ENCODE peak calls at places on chromosomes 11 and 22, in eight cellular contexts. I is GM10248, V is ascending aorta, G is progenitor cell of endocrine pancreas, M is neural crest cell, Y is H9, F is bronchial epithelial cell, Q is colonic mucosa. P is an unnamed sample.

GRCh38 chr11:569273-569885 is 6.9 kb upstream of the PHRF1 start:
- DNase-seq in Y (no peak), Q (no peak), G (no peak), V (no peak), I (no peak), M (no peak), F (no peak), P (no peak)

GRCh38 chr22:46587492-46588278 is 32.5 kb upstream of the GRAMD4 start:
- DNase-seq in F (no peak), Y (peak; percentile 28), Q (peak; percentile 82), I (peak; percentile 85), M (no peak), G (no peak), V (no peak), P (no peak)

GRCh38 chr11:119479685-119480275 is 56.8 kb upstream of the THY1 start:
- DNase-seq in Y (peak; percentile 74), V (peak; percentile 38), G (no peak), I (no peak), F (peak; percentile 25), Q (no peak), M (no peak), P (no peak)

GRCh38 chr11:96051820-96052219 is 127.9 kb upstream of the MTMR2 start:
- DNase-seq in G (no peak), Y (no peak), M (no peak), I (peak; percentile 46), Q (no peak), F (peak; percentile 21), V (no peak), P (no peak)

GRCh38 chr22:37196539-37197450 is 8.7 kb upstream of the C1QTNF6 start:
- DNase-seq in V (peak; percentile 90), G (no peak), F (peak; percentile 72), M (no peak), Y (no peak), I (no peak), Q (peak; percentile 93), P (peak; percentile 64)

GRCh38 chr11:1839924-1840779 is 1.4 kb downstream of the TNNI2 start:
- DNase-seq in I (peak; percentile 80), V (no peak), F (no peak), Y (no peak), G (no peak), M (no peak), Q (peak; percentile 54), P (no peak)

GRCh38 chr11:94960488-94960887 is 12.9 kb downstream of the CWC15 start:
- DNase-seq in V (no peak), Y (no peak), Q (no peak), F (no peak), I (no peak), G (no peak), M (no peak), P (no peak)

GRCh38 chr11:131033151-131033651 is 116.9 kb upstream of the SNX19 start:
- DNase-seq in M (no peak), I (no peak), Q (no peak), F (peak; percentile 99), G (no peak), V (no peak), Y (peak; percentile 69), P (peak; percentile 63)

GRCh38 chr11:1237128-1237580 is 14.3 kb downstream of the MUC5B start:
- DNase-seq in I (no peak), F (no peak), Q (peak; percentile 89), M (no peak), V (no peak), Y (no peak), G (no peak), P (peak; percentile 77)

DNA sequence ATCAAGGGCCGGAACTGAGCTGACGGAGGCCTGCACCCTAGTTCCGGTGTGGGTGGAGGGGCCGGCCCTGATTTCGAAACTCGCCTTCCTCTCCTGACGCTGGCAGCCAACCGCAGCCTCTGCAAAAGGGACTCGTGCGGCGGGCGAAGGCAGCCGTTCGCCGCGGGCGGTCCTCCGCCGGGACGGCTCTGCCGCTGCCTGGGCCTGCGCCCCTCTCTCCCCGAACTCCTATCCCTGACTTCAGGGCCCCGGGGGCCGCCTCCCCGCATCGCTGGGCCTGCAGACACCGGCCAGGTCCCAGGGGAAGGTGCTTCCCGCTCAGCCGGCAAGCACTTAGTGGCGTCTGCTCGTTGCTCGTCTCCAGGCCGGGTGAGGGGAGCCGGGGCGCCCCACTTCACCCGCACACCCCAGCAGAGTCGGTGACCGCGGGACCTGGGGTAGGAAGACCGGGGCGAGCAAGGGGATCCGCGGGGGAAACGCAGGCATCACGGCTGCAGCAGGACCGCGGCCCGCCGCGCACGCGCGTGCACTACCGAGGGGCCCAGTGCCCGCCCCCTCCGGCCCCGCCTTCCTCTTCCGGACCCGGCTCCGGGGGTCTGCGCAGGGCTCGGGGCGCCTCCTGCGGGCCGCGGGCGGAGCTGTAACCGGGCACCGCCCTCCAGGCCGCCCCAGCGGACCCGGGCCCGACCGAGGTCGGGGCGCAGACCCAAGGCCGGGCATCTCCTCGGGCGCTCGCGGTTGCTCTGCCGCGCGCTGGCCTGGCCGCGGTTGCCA is 464 bp upstream of the ANKRD13D start:
- DNase-seq in V (peak; percentile 95), Q (peak; percentile 87), G (peak; percentile 85), F (peak; percentile 77), I (peak; percentile 91), Y (peak; percentile 88), M (peak; percentile 84), P (peak; percentile 84)
- TF ChIP-seq CTCF in V (peak; percentile 44), Q (no peak), G (peak; percentile 61), F (no peak), I (peak; percentile 47), Y (peak; percentile 57), M (peak; percentile 52), P (no peak)

GRCh38 chr11:113694390-113694789 is 11.7 kb downstream of the TMPRSS5 start:
- DNase-seq in M (no peak), G (no peak), Q (no peak), V (no peak), I (no peak), Y (no peak), F (no peak), P (no peak)

GRCh38 chr11:113695207-113695606 is 10.9 kb downstream of the TMPRSS5 start:
- DNase-seq in V (no peak), G (no peak), I (no peak), M (no peak), Q (no peak), Y (no peak), F (no peak), P (no peak)

GRCh38 chr11:113689711-113690618 is 16.1 kb downstream of the TMPRSS5 start:
- DNase-seq in I (no peak), Y (no peak), F (no peak), M (no peak), G (no peak), Q (no peak), V (no peak), P (peak; percentile 63)

GRCh38 chr11:113693030-113693429 is 13.1 kb downstream of the TMPRSS5 start:
- DNase-seq in Y (no peak), G (no peak), F (no peak), V (no peak), Q (no peak), M (no peak), I (no peak), P (no peak)

DNA sequence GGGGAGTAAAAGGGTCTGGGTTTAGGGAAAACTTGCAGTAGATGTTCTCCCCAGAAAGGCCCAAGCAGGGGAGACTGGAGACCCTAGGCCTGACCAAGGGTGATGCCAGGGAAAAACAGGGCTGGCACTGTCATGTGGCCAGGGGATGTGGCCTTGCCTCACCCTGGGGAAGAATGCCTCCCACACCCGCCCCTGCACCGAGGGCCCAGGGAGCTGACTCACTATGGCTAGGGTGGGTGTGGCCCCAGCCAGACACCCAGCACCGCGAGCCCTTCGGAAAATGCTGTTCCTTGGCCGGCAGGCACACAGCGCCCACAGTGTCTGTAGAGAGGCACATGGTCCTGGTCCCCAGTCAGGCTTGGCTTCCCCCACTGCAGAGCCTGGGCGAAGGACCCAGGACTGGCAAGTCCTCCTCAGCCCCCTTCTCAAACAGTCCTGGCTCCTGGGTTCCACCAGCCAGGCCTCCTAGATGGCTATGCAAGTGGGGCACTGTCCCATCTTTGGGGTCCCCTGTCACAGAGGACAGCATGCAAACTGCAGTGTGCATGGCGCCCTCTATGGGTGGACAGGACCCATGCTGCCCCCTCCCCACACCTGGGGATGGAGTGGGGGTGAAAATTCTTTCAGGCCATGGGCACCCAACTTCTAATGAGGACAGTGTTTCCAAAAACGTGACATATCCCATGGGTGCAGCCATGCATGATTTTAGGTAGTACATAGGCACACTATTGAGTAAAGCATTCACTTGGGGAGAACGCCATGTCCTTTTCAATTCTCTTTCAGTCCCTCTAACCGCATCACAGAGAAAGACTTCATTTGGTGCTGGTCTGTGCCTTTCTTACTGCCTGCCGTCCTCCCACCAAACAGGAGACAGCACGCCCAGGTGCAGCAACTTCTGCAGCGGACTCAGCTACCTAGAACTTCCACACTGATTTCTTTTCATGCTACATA is 15.2 kb downstream of the TMPRSS5 start:
- DNase-seq in V (peak; percentile 70), F (peak; percentile 76), Q (peak; percentile 73), M (peak; percentile 24), Y (peak; percentile 76), G (no peak), I (peak; percentile 44), P (peak; percentile 93)
- TF ChIP-seq CTCF in V (peak; percentile 15), F (no peak), Q (peak; percentile 27), M (peak; percentile 57), Y (peak; percentile 97), G (peak; percentile 52), I (peak; percentile 55), P (peak; percentile 89)

GRCh38 chr22:45317551-45318167 is 7.9 kb downstream of the FAM118A start:
- DNase-seq in V (peak; percentile 93), Y (peak; percentile 63), Q (peak; percentile 75), M (no peak), G (no peak), F (peak; percentile 46), I (no peak), P (peak; percentile 45)
- TF ChIP-seq CTCF in V (peak; percentile 85), Y (peak; percentile 46), Q (peak; percentile 41), M (peak; percentile 36), G (no peak), F (peak; percentile 51), I (no peak), P (peak; percentile 20)

GRCh38 chr22:48972979-48973693 is 854.5 kb downstream of the BRD1 start:
- DNase-seq in I (no peak), Q (no peak), G (no peak), M (no peak), V (peak; percentile 39), Y (no peak), F (no peak), P (no peak)

GRCh38 chr22:48973694-48974041 is 854.0 kb downstream of the BRD1 start:
- DNase-seq in V (no peak), M (no peak), Y (no peak), Q (no peak), I (no peak), G (no peak), F (no peak), P (no peak)

GRCh38 chr22:48968201-48968959 is 859.3 kb downstream of the BRD1 start:
- DNase-seq in Q (peak; percentile 13), I (no peak), V (peak; percentile 39), F (peak; percentile 1), G (peak; percentile 50), Y (peak; percentile 76), M (no peak), P (no peak)
- TF ChIP-seq CTCF in Q (peak; percentile 50), I (peak; percentile 11), V (no peak), F (no peak), G (peak; percentile 80), Y (peak; percentile 83), M (peak; percentile 68), P (no peak)

P was measured in Calu3.